ENCODE peak calls at places on chromosomes 3 and 15, in six cellular contexts. One of them, this sample, is unnamed.

GRCh38 chr3:87333393-87333892 is 57.1 kb upstream of the POU1F1 start:
- DNase-seq in fibroblast of the aortic adventitia: peak
- DNase-seq in stimulated activated CD8-positive, alpha-beta memory T cell treated with anti-CD3 and anti-CD28 coated beads, Interleukin-7, amount 100 ng/mL, for 1 hour: no peak
- DNase-seq in HCEC 1CT: peak
- DNase-seq in mucosa of descending colon: no peak
- DNase-seq in CMK: no peak
- DNase-seq in this sample: no peak

GRCh38 chr15:59531066-59531465 is 80.5 kb upstream of the GCNT3 start:
- DNase-seq in fibroblast of the aortic adventitia: no peak
- DNase-seq in stimulated activated CD8-positive, alpha-beta memory T cell treated with anti-CD3 and anti-CD28 coated beads, Interleukin-7, amount 100 ng/mL, for 1 hour: no peak
- DNase-seq in HCEC 1CT: no peak
- DNase-seq in mucosa of descending colon: peak
- DNase-seq in CMK: no peak
- DNase-seq in this sample: no peak

GRCh38 chr3:177459397-177459796 is 262.1 kb upstream of the TBL1XR1 start:
- DNase-seq in fibroblast of the aortic adventitia: peak
- DNase-seq in stimulated activated CD8-positive, alpha-beta memory T cell treated with anti-CD3 and anti-CD28 coated beads, Interleukin-7, amount 100 ng/mL, for 1 hour: no peak
- DNase-seq in HCEC 1CT: peak
- DNase-seq in mucosa of descending colon: no peak
- DNase-seq in CMK: no peak
- DNase-seq in this sample: no peak

GRCh38 chr3:48026098-48026497 is 9.9 kb upstream of the MAP4 start:
- DNase-seq in fibroblast of the aortic adventitia: no peak
- DNase-seq in stimulated activated CD8-positive, alpha-beta memory T cell treated with anti-CD3 and anti-CD28 coated beads, Interleukin-7, amount 100 ng/mL, for 1 hour: no peak
- DNase-seq in HCEC 1CT: no peak
- DNase-seq in mucosa of descending colon: no peak
- DNase-seq in CMK: no peak
- DNase-seq in this sample: no peak

GRCh38 chr15:80803580-80804525 is 24.7 kb downstream of the CEMIP start:
- DNase-seq in fibroblast of the aortic adventitia: no peak
- DNase-seq in stimulated activated CD8-positive, alpha-beta memory T cell treated with anti-CD3 and anti-CD28 coated beads, Interleukin-7, amount 100 ng/mL, for 1 hour: no peak
- DNase-seq in HCEC 1CT: no peak
- DNase-seq in mucosa of descending colon: no peak
- DNase-seq in CMK: no peak
- DNase-seq in this sample: no peak

GRCh38 chr15:48003447-48003846 is 117.3 kb upstream of the SLC24A5 start:
- DNase-seq in fibroblast of the aortic adventitia: no peak
- DNase-seq in stimulated activated CD8-positive, alpha-beta memory T cell treated with anti-CD3 and anti-CD28 coated beads, Interleukin-7, amount 100 ng/mL, for 1 hour: no peak
- DNase-seq in HCEC 1CT: no peak
- DNase-seq in mucosa of descending colon: no peak
- DNase-seq in CMK: no peak
- DNase-seq in this sample: no peak

GRCh38 chr3:131702156-131702555 is 199.4 kb upstream of the MRPL3 start:
- DNase-seq in fibroblast of the aortic adventitia: no peak
- DNase-seq in stimulated activated CD8-positive, alpha-beta memory T cell treated with anti-CD3 and anti-CD28 coated beads, Interleukin-7, amount 100 ng/mL, for 1 hour: no peak
- DNase-seq in HCEC 1CT: peak
- DNase-seq in mucosa of descending colon: no peak
- DNase-seq in CMK: no peak
- DNase-seq in this sample: no peak

GRCh38 chr15:92733934-92734521 is 78.5 kb upstream of the FAM174B start:
- DNase-seq in fibroblast of the aortic adventitia: peak
- DNase-seq in stimulated activated CD8-positive, alpha-beta memory T cell treated with anti-CD3 and anti-CD28 coated beads, Interleukin-7, amount 100 ng/mL, for 1 hour: no peak
- DNase-seq in HCEC 1CT: no peak
- DNase-seq in mucosa of descending colon: no peak
- DNase-seq in CMK: no peak
- DNase-seq in this sample: no peak

GRCh38 chr3:142226474-142226873 is 1.1 kb upstream of the GK5 start:
- DNase-seq in fibroblast of the aortic adventitia: no peak
- DNase-seq in stimulated activated CD8-positive, alpha-beta memory T cell treated with anti-CD3 and anti-CD28 coated beads, Interleukin-7, amount 100 ng/mL, for 1 hour: no peak
- DNase-seq in HCEC 1CT: no peak
- DNase-seq in mucosa of descending colon: no peak
- DNase-seq in CMK: no peak
- DNase-seq in this sample: no peak

GRCh38 chr3:126212629-126213375 is 32.4 kb upstream of the ALDH1L1 start:
- DNase-seq in fibroblast of the aortic adventitia: peak
- DNase-seq in stimulated activated CD8-positive, alpha-beta memory T cell treated with anti-CD3 and anti-CD28 coated beads, Interleukin-7, amount 100 ng/mL, for 1 hour: no peak
- DNase-seq in HCEC 1CT: peak
- DNase-seq in mucosa of descending colon: peak
- DNase-seq in CMK: no peak
- DNase-seq in this sample: no peak

GRCh38 chr3:37218206-37218605 is 43.8 kb upstream of the LRRFIP2 start:
- DNase-seq in fibroblast of the aortic adventitia: no peak
- DNase-seq in stimulated activated CD8-positive, alpha-beta memory T cell treated with anti-CD3 and anti-CD28 coated beads, Interleukin-7, amount 100 ng/mL, for 1 hour: no peak
- DNase-seq in HCEC 1CT: no peak
- DNase-seq in mucosa of descending colon: no peak
- DNase-seq in CMK: no peak
- DNase-seq in this sample: no peak

GRCh38 chr3:144097144-144097543 is 125.5 kb downstream of the DIPK2A start:
- DNase-seq in fibroblast of the aortic adventitia: no peak
- DNase-seq in stimulated activated CD8-positive, alpha-beta memory T cell treated with anti-CD3 and anti-CD28 coated beads, Interleukin-7, amount 100 ng/mL, for 1 hour: no peak
- DNase-seq in HCEC 1CT: no peak
- DNase-seq in mucosa of descending colon: no peak
- DNase-seq in CMK: no peak
- DNase-seq in this sample: no peak

GRCh38 chr3:134366221-134366927 is 7.9 kb downstream of the AMOTL2 start:
- DNase-seq in fibroblast of the aortic adventitia: peak
- DNase-seq in stimulated activated CD8-positive, alpha-beta memory T cell treated with anti-CD3 and anti-CD28 coated beads, Interleukin-7, amount 100 ng/mL, for 1 hour: no peak
- DNase-seq in HCEC 1CT: no peak
- DNase-seq in mucosa of descending colon: no peak
- DNase-seq in CMK: no peak
- DNase-seq in this sample: no peak

GRCh38 chr3:124887177-124887995 is at the start of gene ITGB5:
- DNase-seq in fibroblast of the aortic adventitia: peak
- DNase-seq in stimulated activated CD8-positive, alpha-beta memory T cell treated with anti-CD3 and anti-CD28 coated beads, Interleukin-7, amount 100 ng/mL, for 1 hour: no peak
- DNase-seq in HCEC 1CT: peak
- DNase-seq in mucosa of descending colon: peak
- DNase-seq in CMK: no peak
- DNase-seq in this sample: peak